ENCODE peak calls at places on chromosome 6, in eight cellular contexts. One of them, this sample, is unnamed.

GRCh38 chr6:142112451-142113061 is 20.2 kb upstream of the GJE1 start:
- DNase-seq in AG08396: peak
- DNase-seq in BE2C: peak
- DNase-seq in astrocyte of the spinal cord: peak
- DNase-seq in psoas muscle: peak
- DNase-seq in LoVo: peak
- DNase-seq in cardiac muscle cell: peak
- DNase-seq in cardiac fibroblast: peak
- DNase-seq in this sample: peak

GRCh38 chr6:100099189-100100074 is 105.4 kb upstream of the MCHR2 start:
- DNase-seq in AG08396: no peak
- DNase-seq in BE2C: no peak
- DNase-seq in astrocyte of the spinal cord: peak
- DNase-seq in psoas muscle: no peak
- DNase-seq in LoVo: peak
- DNase-seq in cardiac muscle cell: peak
- DNase-seq in cardiac fibroblast: peak
- DNase-seq in this sample: peak

GRCh38 chr6:39490120-39490519 is 167.6 kb upstream of the KCNK16 start:
- DNase-seq in AG08396: no peak
- DNase-seq in BE2C: no peak
- DNase-seq in astrocyte of the spinal cord: no peak
- DNase-seq in psoas muscle: no peak
- DNase-seq in LoVo: no peak
- DNase-seq in cardiac muscle cell: no peak
- DNase-seq in cardiac fibroblast: peak
- DNase-seq in this sample: no peak

GRCh38 chr6:66865771-66866170 is 1158.7 kb upstream of the EYS start:
- DNase-seq in AG08396: no peak
- DNase-seq in BE2C: no peak
- DNase-seq in astrocyte of the spinal cord: peak
- DNase-seq in psoas muscle: no peak
- DNase-seq in LoVo: no peak
- DNase-seq in cardiac muscle cell: no peak
- DNase-seq in cardiac fibroblast: peak
- DNase-seq in this sample: peak

GRCh38 chr6:87993331-87993730 is 54.3 kb upstream of the SPACA1 start:
- DNase-seq in AG08396: no peak
- DNase-seq in BE2C: no peak
- DNase-seq in astrocyte of the spinal cord: no peak
- DNase-seq in psoas muscle: no peak
- DNase-seq in LoVo: no peak
- DNase-seq in cardiac muscle cell: no peak
- DNase-seq in cardiac fibroblast: no peak
- DNase-seq in this sample: no peak

GRCh38 chr6:71228461-71229041 is 60.1 kb upstream of the OGFRL1 start:
- DNase-seq in AG08396: peak
- DNase-seq in BE2C: no peak
- DNase-seq in astrocyte of the spinal cord: no peak
- DNase-seq in psoas muscle: no peak
- DNase-seq in LoVo: no peak
- DNase-seq in cardiac muscle cell: no peak
- DNase-seq in cardiac fibroblast: peak
- DNase-seq in this sample: peak

GRCh38 chr6:23027281-23027680 is 457.9 kb downstream of the HDGFL1 start:
- DNase-seq in AG08396: no peak
- DNase-seq in BE2C: peak
- DNase-seq in astrocyte of the spinal cord: no peak
- DNase-seq in psoas muscle: no peak
- DNase-seq in LoVo: no peak
- DNase-seq in cardiac muscle cell: no peak
- DNase-seq in cardiac fibroblast: no peak
- DNase-seq in this sample: no peak

GRCh38 chr6:7542878-7543394 is 1.5 kb downstream of the DSP start:
- DNase-seq in AG08396: peak
- DNase-seq in BE2C: no peak
- DNase-seq in astrocyte of the spinal cord: peak
- DNase-seq in psoas muscle: peak
- DNase-seq in LoVo: peak
- DNase-seq in cardiac muscle cell: peak
- DNase-seq in cardiac fibroblast: peak
- DNase-seq in this sample: no peak

GRCh38 chr6:26126394-26127221 is 39.4 kb downstream of the HFE start:
- DNase-seq in AG08396: no peak
- DNase-seq in BE2C: no peak
- DNase-seq in astrocyte of the spinal cord: no peak
- DNase-seq in psoas muscle: no peak
- DNase-seq in LoVo: no peak
- DNase-seq in cardiac muscle cell: peak
- DNase-seq in cardiac fibroblast: peak
- DNase-seq in this sample: no peak

GRCh38 chr6:106442351-106442750 is 81.8 kb downstream of the CRYBG1 start:
- DNase-seq in AG08396: no peak
- DNase-seq in BE2C: no peak
- DNase-seq in astrocyte of the spinal cord: no peak
- DNase-seq in psoas muscle: no peak
- DNase-seq in LoVo: peak
- DNase-seq in cardiac muscle cell: no peak
- DNase-seq in cardiac fibroblast: no peak
- DNase-seq in this sample: no peak

GRCh38 chr6:168711049-168711640 is 270.2 kb downstream of the SMOC2 start:
- DNase-seq in AG08396: no peak
- DNase-seq in BE2C: no peak
- DNase-seq in astrocyte of the spinal cord: no peak
- DNase-seq in psoas muscle: no peak
- DNase-seq in LoVo: peak
- DNase-seq in cardiac muscle cell: no peak
- DNase-seq in cardiac fibroblast: peak
- DNase-seq in this sample: peak

GRCh38 chr6:126873351-126873750 is 245.1 kb upstream of the RSPO3 start:
- DNase-seq in AG08396: no peak
- DNase-seq in BE2C: no peak
- DNase-seq in astrocyte of the spinal cord: peak
- DNase-seq in psoas muscle: no peak
- DNase-seq in LoVo: no peak
- DNase-seq in cardiac muscle cell: no peak
- DNase-seq in cardiac fibroblast: peak
- DNase-seq in this sample: peak

GRCh38 chr6:131924881-131925474 is 26.2 kb downstream of the CCN2 start:
- DNase-seq in AG08396: no peak
- DNase-seq in BE2C: no peak
- DNase-seq in astrocyte of the spinal cord: peak
- DNase-seq in psoas muscle: no peak
- DNase-seq in LoVo: peak
- DNase-seq in cardiac muscle cell: peak
- DNase-seq in cardiac fibroblast: peak
- DNase-seq in this sample: peak

GRCh38 chr6:138250513-138251247 is 32.4 kb upstream of the PBOV1 start:
- DNase-seq in AG08396: peak
- DNase-seq in BE2C: no peak
- DNase-seq in astrocyte of the spinal cord: peak
- DNase-seq in psoas muscle: no peak
- DNase-seq in LoVo: no peak
- DNase-seq in cardiac muscle cell: no peak
- DNase-seq in cardiac fibroblast: peak
- DNase-seq in this sample: peak

GRCh38 chr6:79232696-79233462 is 1.6 kb downstream of the HMGN3 start:
- DNase-seq in AG08396: no peak
- DNase-seq in BE2C: no peak
- DNase-seq in astrocyte of the spinal cord: no peak
- DNase-seq in psoas muscle: no peak
- DNase-seq in LoVo: no peak
- DNase-seq in cardiac muscle cell: no peak
- DNase-seq in cardiac fibroblast: no peak
- DNase-seq in this sample: no peak

GRCh38 chr6:7323074-7323473 is 10.1 kb upstream of the SSR1 start:
- DNase-seq in AG08396: no peak
- DNase-seq in BE2C: no peak
- DNase-seq in astrocyte of the spinal cord: no peak
- DNase-seq in psoas muscle: no peak
- DNase-seq in LoVo: no peak
- DNase-seq in cardiac muscle cell: no peak
- DNase-seq in cardiac fibroblast: no peak
- DNase-seq in this sample: no peak

GRCh38 chr6:13105139-13105538 is 223.2 kb downstream of the TBC1D7 start:
- DNase-seq in AG08396: no peak
- DNase-seq in BE2C: no peak
- DNase-seq in astrocyte of the spinal cord: no peak
- DNase-seq in psoas muscle: no peak
- DNase-seq in LoVo: no peak
- DNase-seq in cardiac muscle cell: no peak
- DNase-seq in cardiac fibroblast: no peak
- DNase-seq in this sample: no peak

GRCh38 chr6:87029711-87030314 is 65.1 kb downstream of the CGA start:
- DNase-seq in AG08396: peak
- DNase-seq in BE2C: peak
- DNase-seq in astrocyte of the spinal cord: peak
- DNase-seq in psoas muscle: no peak
- DNase-seq in LoVo: peak
- DNase-seq in cardiac muscle cell: peak
- DNase-seq in cardiac fibroblast: peak
- DNase-seq in this sample: peak

GRCh38 chr6:149454405-149454848 is 30.4 kb downstream of the ZC3H12D start:
- DNase-seq in AG08396: peak
- DNase-seq in BE2C: no peak
- DNase-seq in astrocyte of the spinal cord: peak
- DNase-seq in psoas muscle: peak
- DNase-seq in LoVo: peak
- DNase-seq in cardiac muscle cell: no peak
- DNase-seq in cardiac fibroblast: peak
- DNase-seq in this sample: peak

GRCh38 chr6:134990262-134990661 is 40.4 kb upstream of the ALDH8A1 start:
- DNase-seq in AG08396: no peak
- DNase-seq in BE2C: no peak
- DNase-seq in astrocyte of the spinal cord: no peak
- DNase-seq in psoas muscle: no peak
- DNase-seq in LoVo: no peak
- DNase-seq in cardiac muscle cell: no peak
- DNase-seq in cardiac fibroblast: no peak
- DNase-seq in this sample: no peak

GRCh38 chr6:149831380-149831820 is 32.8 kb downstream of the LRP11 start:
- DNase-seq in AG08396: no peak
- DNase-seq in BE2C: no peak
- DNase-seq in astrocyte of the spinal cord: no peak
- DNase-seq in psoas muscle: no peak
- DNase-seq in LoVo: no peak
- DNase-seq in cardiac muscle cell: no peak
- DNase-seq in cardiac fibroblast: no peak
- DNase-seq in this sample: no peak

GRCh38 chr6:33984466-33985332 is 161.2 kb downstream of the GRM4 start:
- DNase-seq in AG08396: no peak
- DNase-seq in BE2C: no peak
- DNase-seq in astrocyte of the spinal cord: no peak
- DNase-seq in psoas muscle: no peak
- DNase-seq in LoVo: no peak
- DNase-seq in cardiac muscle cell: no peak
- DNase-seq in cardiac fibroblast: no peak
- DNase-seq in this sample: no peak

GRCh38 chr6:75233097-75233615 is 10.4 kb downstream of the COX7A2 start:
- DNase-seq in AG08396: no peak
- DNase-seq in BE2C: no peak
- DNase-seq in astrocyte of the spinal cord: no peak
- DNase-seq in psoas muscle: no peak
- DNase-seq in LoVo: no peak
- DNase-seq in cardiac muscle cell: no peak
- DNase-seq in cardiac fibroblast: no peak
- DNase-seq in this sample: no peak

GRCh38 chr6:149437212-149437611 is 37.1 kb downstream of the SUMO4 start:
- DNase-seq in AG08396: no peak
- DNase-seq in BE2C: no peak
- DNase-seq in astrocyte of the spinal cord: no peak
- DNase-seq in psoas muscle: no peak
- DNase-seq in LoVo: no peak
- DNase-seq in cardiac muscle cell: no peak
- DNase-seq in cardiac fibroblast: no peak
- DNase-seq in this sample: no peak

GRCh38 chr6:33592280-33592594 is 12.2 kb upstream of the BAK1 start:
- DNase-seq in AG08396: no peak
- DNase-seq in BE2C: no peak
- DNase-seq in astrocyte of the spinal cord: no peak
- DNase-seq in psoas muscle: no peak
- DNase-seq in LoVo: no peak
- DNase-seq in cardiac muscle cell: no peak
- DNase-seq in cardiac fibroblast: no peak
- DNase-seq in this sample: no peak

GRCh38 chr6:106118835-106119443 is 32.8 kb downstream of the PRDM1 start:
- DNase-seq in AG08396: no peak
- DNase-seq in BE2C: no peak
- DNase-seq in astrocyte of the spinal cord: no peak
- DNase-seq in psoas muscle: no peak
- DNase-seq in LoVo: no peak
- DNase-seq in cardiac muscle cell: no peak
- DNase-seq in cardiac fibroblast: no peak
- DNase-seq in this sample: no peak

GRCh38 chr6:47484616-47485015 is 7.0 kb downstream of the CD2AP start:
- DNase-seq in AG08396: peak
- DNase-seq in BE2C: no peak
- DNase-seq in astrocyte of the spinal cord: peak
- DNase-seq in psoas muscle: no peak
- DNase-seq in LoVo: peak
- DNase-seq in cardiac muscle cell: no peak
- DNase-seq in cardiac fibroblast: peak
- DNase-seq in this sample: peak

GRCh38 chr6:169933839-169934698 is 182.6 kb downstream of the ERMARD start:
- DNase-seq in AG08396: peak
- DNase-seq in BE2C: no peak
- DNase-seq in astrocyte of the spinal cord: no peak
- DNase-seq in psoas muscle: peak
- DNase-seq in LoVo: no peak
- DNase-seq in cardiac muscle cell: no peak
- DNase-seq in cardiac fibroblast: no peak
- DNase-seq in this sample: peak

GRCh38 chr6:149457316-149457884 is 27.4 kb downstream of the ZC3H12D start:
- DNase-seq in AG08396: no peak
- DNase-seq in BE2C: no peak
- DNase-seq in astrocyte of the spinal cord: no peak
- DNase-seq in psoas muscle: peak
- DNase-seq in LoVo: no peak
- DNase-seq in cardiac muscle cell: no peak
- DNase-seq in cardiac fibroblast: no peak
- DNase-seq in this sample: no peak

GRCh38 chr6:155340464-155341129 is 26.3 kb upstream of the TFB1M start:
- DNase-seq in AG08396: peak
- DNase-seq in BE2C: peak
- DNase-seq in astrocyte of the spinal cord: peak
- DNase-seq in psoas muscle: no peak
- DNase-seq in LoVo: no peak
- DNase-seq in cardiac muscle cell: no peak
- DNase-seq in cardiac fibroblast: peak
- DNase-seq in this sample: peak

GRCh38 chr6:74931567-74931966 is 274.3 kb downstream of the COL12A1 start:
- DNase-seq in AG08396: peak
- DNase-seq in BE2C: no peak
- DNase-seq in astrocyte of the spinal cord: peak
- DNase-seq in psoas muscle: no peak
- DNase-seq in LoVo: no peak
- DNase-seq in cardiac muscle cell: no peak
- DNase-seq in cardiac fibroblast: peak
- DNase-seq in this sample: peak

GRCh38 chr6:145886228-145886956 is 71.8 kb upstream of the FBXO30 start:
- DNase-seq in AG08396: no peak
- DNase-seq in BE2C: no peak
- DNase-seq in astrocyte of the spinal cord: peak
- DNase-seq in psoas muscle: no peak
- DNase-seq in LoVo: no peak
- DNase-seq in cardiac muscle cell: no peak
- DNase-seq in cardiac fibroblast: peak
- DNase-seq in this sample: peak

GRCh38 chr6:10412165-10412947 is 2.5 kb downstream of the TFAP2A start:
- DNase-seq in AG08396: peak
- DNase-seq in BE2C: no peak
- DNase-seq in astrocyte of the spinal cord: peak
- DNase-seq in psoas muscle: peak
- DNase-seq in LoVo: peak
- DNase-seq in cardiac muscle cell: no peak
- DNase-seq in cardiac fibroblast: peak
- DNase-seq in this sample: peak

GRCh38 chr6:15073344-15073789 is 172.5 kb upstream of the JARID2 start:
- DNase-seq in AG08396: no peak
- DNase-seq in BE2C: no peak
- DNase-seq in astrocyte of the spinal cord: no peak
- DNase-seq in psoas muscle: no peak
- DNase-seq in LoVo: no peak
- DNase-seq in cardiac muscle cell: no peak
- DNase-seq in cardiac fibroblast: no peak
- DNase-seq in this sample: no peak

This sample was measured in foreskin fibroblast.